ENCODE peak calls at places on chromosomes 6 and 20, in four cellular contexts. L, Q, M and N are unnamed samples.

GRCh38 chr6:72825265-72825918 is 203.5 kb downstream of the KCNQ5 start:
- DNase-seq in L (peak), Q (peak), M (no peak), N (no peak)

GRCh38 chr6:155487362-155488130 is 31.9 kb upstream of the NOX3 start:
- DNase-seq in L (no peak), Q (no peak), M (no peak), N (no peak)

GRCh38 chr6:1593286-1593957 is 16.3 kb upstream of the FOXC1 start:
- DNase-seq in L (no peak), Q (no peak), M (no peak), N (no peak)

GRCh38 chr6:149918151-149918905 is 4.6 kb downstream of the RAET1G start:
- DNase-seq in L (no peak), Q (no peak), M (no peak), N (no peak)

GRCh38 chr6:167733740-167734661 is 92.7 kb upstream of the AFDN start:
- DNase-seq in L (no peak), Q (no peak), M (peak), N (peak)

GRCh38 chr6:32868257-32868788 is 14.3 kb downstream of the PSMB9 start:
- DNase-seq in L (peak), Q (peak), M (peak), N (peak)

GRCh38 chr6:11279213-11279780 is 46.8 kb upstream of the NEDD9 start:
- DNase-seq in L (peak), Q (no peak), M (no peak), N (no peak)

GRCh38 chr20:45934046-45934586 is 367 bp upstream of the PCIF1 start:
- DNase-seq in L (peak), Q (peak), M (peak), N (no peak)

GRCh38 chr20:53738039-53738944 is 144.7 kb upstream of the ZNF217 start:
- DNase-seq in L (peak), Q (peak), M (peak), N (peak)

GRCh38 chr20:32449057-32449889 is 91.1 kb downstream of the ASXL1 start:
- DNase-seq in L (no peak), Q (no peak), M (no peak), N (peak)

GRCh38 chr6:126180585-126180984 is 159.3 kb upstream of the CENPW start:
- DNase-seq in L (peak), Q (peak), M (no peak), N (no peak)

GRCh38 chr6:74447013-74447412 is 751.0 kb downstream of the CD109 start:
- DNase-seq in L (peak), Q (peak), M (no peak), N (no peak)

GRCh38 chr20:58021481-58021880 is 207.0 kb downstream of the ANKRD60 start:
- DNase-seq in L (no peak), Q (peak), M (peak), N (no peak)

GRCh38 chr20:2626853-2627541 is 25.4 kb upstream of the NOP56 start:
- DNase-seq in L (peak), Q (peak), M (peak), N (no peak)

GRCh38 chr6:47669684-47670515 is 28.5 kb upstream of the ADGRF4 start:
- DNase-seq in L (no peak), Q (peak), M (peak), N (peak)

GRCh38 chr20:50038574-50038991 is 55.8 kb downstream of the SNAI1 start:
- DNase-seq in L (no peak), Q (no peak), M (no peak), N (no peak)

GRCh38 chr6:684831-685636 is 7.9 kb downstream of the EXOC2 start:
- DNase-seq in L (peak), Q (no peak), M (no peak), N (no peak)

GRCh38 chr20:54231006-54231405 is 23.1 kb downstream of the PFDN4 start:
- DNase-seq in L (no peak), Q (no peak), M (no peak), N (no peak)

GRCh38 chr20:4959582-4959981 is 41.7 kb downstream of the SLC23A2 start:
- DNase-seq in L (peak), Q (no peak), M (no peak), N (no peak)

GRCh38 chr20:1467355-1468116 is 887 bp upstream of the NSFL1C start:
- DNase-seq in L (no peak), Q (no peak), M (no peak), N (peak)

GRCh38 chr20:24917797-24918578 is 31.1 kb upstream of the CST7 start:
- DNase-seq in L (peak), Q (peak), M (peak), N (peak)

GRCh38 chr20:63574829-63575720 is 1.0 kb upstream of the HELZ2 start:
- DNase-seq in L (peak), Q (no peak), M (no peak), N (no peak)

GRCh38 chr20:46359233-46359751 is 47.1 kb downstream of the ELMO2 start:
- DNase-seq in L (no peak), Q (no peak), M (no peak), N (no peak)

GRCh38 chr6:127462391-127462790 is 3.2 kb upstream of the KIAA0408 start:
- DNase-seq in L (peak), Q (peak), M (peak), N (no peak)

GRCh38 chr6:26222587-26222986 is 135.4 kb downstream of the HFE start:
- DNase-seq in L (no peak), Q (no peak), M (no peak), N (no peak)